ENCODE peak calls at places on chromosomes 16 and 17, in ten cellular contexts. N, O, H, B, L, X, V, M, G and W are unnamed samples.

GRCh38 chr17:68674271-68674925 is 73.2 kb upstream of the FAM20A start:
- DNase-seq in N (peak; percentile 56), O (no peak), H (peak; percentile 35), B (no peak), L (no peak), X (no peak), V (no peak), M (no peak), G (no peak), W (no peak)

GRCh38 chr17:26963163-26963503 is 330.8 kb upstream of the WSB1 start:
- DNase-seq in N (no peak), O (no peak), H (no peak), B (no peak), L (no peak), X (no peak), V (no peak), M (no peak), G (no peak), W (no peak)

GRCh38 chr17:13933597-13934276 is 135.6 kb upstream of the COX10 start:
- DNase-seq in N (no peak), O (no peak), H (no peak), B (no peak), L (no peak), X (no peak), V (no peak), M (no peak), G (no peak), W (no peak)

GRCh38 chr16:72474511-72475123 is 302.7 kb upstream of the PMFBP1 start:
- DNase-seq in N (peak; percentile 83), O (no peak), H (peak; percentile 83), B (no peak), L (peak; percentile 95), X (no peak), V (no peak), M (peak; percentile 11), G (no peak), W (peak; percentile 46)

GRCh38 chr17:13476722-13477121 is 125.0 kb downstream of the HS3ST3A1 start:
- DNase-seq in N (no peak), O (no peak), H (no peak), B (peak; percentile 91), L (no peak), X (no peak), V (no peak), M (no peak), G (no peak), W (peak; percentile 19)

GRCh38 chr16:65119905-65120341 is 1.9 kb downstream of the CDH11 start:
- DNase-seq in N (peak; percentile 60), O (no peak), H (peak; percentile 80), B (no peak), L (no peak), X (no peak), V (no peak), M (peak; percentile 26), G (no peak), W (no peak)

GRCh38 chr16:70778901-70779309 is 22.1 kb downstream of the VAC14 start:
- DNase-seq in N (peak; percentile 96), O (no peak), H (peak; percentile 76), B (no peak), L (peak; percentile 67), X (no peak), V (no peak), M (no peak), G (no peak), W (no peak)

GRCh38 chr17:1455291-1455747 is 713 bp downstream of the CRK start:
- DNase-seq in N (peak; percentile 76), O (peak; percentile 11), H (peak; percentile 80), B (peak; percentile 60), L (no peak), X (peak; percentile 18), V (peak; percentile 56), M (no peak), G (peak; percentile 19), W (peak; percentile 49)

GRCh38 chr17:66711936-66712335 is 123.0 kb upstream of the CACNG5 start:
- DNase-seq in N (no peak), O (no peak), H (no peak), B (peak; percentile 3), L (peak; percentile 35), X (no peak), V (peak; percentile 85), M (no peak), G (no peak), W (peak; percentile 27)

GRCh38 chr16:12228607-12229499 is 252.3 kb downstream of the SNX29 start:
- DNase-seq in N (peak; percentile 71), O (no peak), H (peak; percentile 79), B (peak; percentile 70), L (no peak), X (no peak), V (peak; percentile 85), M (peak; percentile 68), G (no peak), W (peak; percentile 24)

GRCh38 chr16:71840052-71840451 is 5.7 kb upstream of the ATXN1L start:
- DNase-seq in N (no peak), O (no peak), H (peak; percentile 36), B (no peak), L (no peak), X (no peak), V (no peak), M (no peak), G (no peak), W (no peak)

GRCh38 chr17:7107012-7107754 is 7.4 kb downstream of the ASGR2 start:
- DNase-seq in N (no peak), O (no peak), H (no peak), B (no peak), L (no peak), X (no peak), V (no peak), M (no peak), G (no peak), W (no peak)

GRCh38 chr17:75059369-75060345 is 12.6 kb downstream of the KCTD2 start:
- DNase-seq in N (peak; percentile 89), O (no peak), H (peak; percentile 53), B (peak; percentile 31), L (no peak), X (no peak), V (no peak), M (peak; percentile 89), G (no peak), W (peak; percentile 74)

GRCh38 chr16:84874004-84874435 is 54.2 kb downstream of the CRISPLD2 start:
- DNase-seq in N (no peak), O (no peak), H (no peak), B (peak; percentile 8), L (no peak), X (no peak), V (no peak), M (no peak), G (no peak), W (no peak)

GRCh38 chr17:48728232-48729231 is at the start of gene HOXB13:
- DNase-seq in N (peak; percentile 75), O (peak; percentile 22), H (peak; percentile 64), B (no peak), L (no peak), X (no peak), V (peak; percentile 93), M (no peak), G (peak; percentile 16), W (no peak)

GRCh38 chr17:31052187-31052889 is 42.4 kb upstream of the NF1 start:
- DNase-seq in N (peak; percentile 96), O (no peak), H (peak; percentile 98), B (peak; percentile 89), L (peak; percentile 58), X (no peak), V (peak; percentile 33), M (no peak), G (no peak), W (peak; percentile 93)

GRCh38 chr16:51648521-51648920 is 497.5 kb upstream of the SALL1 start:
- DNase-seq in N (no peak), O (no peak), H (no peak), B (no peak), L (no peak), X (no peak), V (no peak), M (no peak), G (no peak), W (no peak)

GRCh38 chr16:61289141-61289540 is 747.1 kb downstream of the CDH8 start:
- DNase-seq in N (no peak), O (no peak), H (no peak), B (peak; percentile 1), L (no peak), X (no peak), V (no peak), M (no peak), G (no peak), W (peak; percentile 32)

GRCh38 chr16:19095699-19096098 is 18.1 kb upstream of the ITPRIPL2 start:
- DNase-seq in N (no peak), O (no peak), H (peak; percentile 28), B (no peak), L (no peak), X (no peak), V (no peak), M (no peak), G (no peak), W (peak; percentile 18)

GRCh38 chr17:75338335-75338734 is 49.1 kb upstream of the SLC25A19 start:
- DNase-seq in N (peak; percentile 25), O (no peak), H (peak; percentile 55), B (peak; percentile 76), L (no peak), X (no peak), V (peak; percentile 5), M (no peak), G (no peak), W (peak; percentile 92)